ENCODE peak calls at places on chromosomes 13 and 19, in six cellular contexts. C, S, V, W, B and N are unnamed samples.
A peak's percentile ranks its signal among the peaks of the same experiment; 100 is the strongest.

GRCh38 chr13:93784191-93784590 is 557.6 kb downstream of the GPC6 start:
- DNase-seq in C (no peak), S (no peak), W (no peak), B (no peak), V (no peak), N (no peak)

GRCh38 chr13:110319774-110320509 is 12.9 kb downstream of the COL4A2 start:
- DNase-seq in V (peak; percentile 95), S (no peak), C (no peak), B (peak; percentile 79), W (no peak), N (no peak)

GRCh38 chr19:31838163-31838798 is 489.0 kb upstream of the TSHZ3 start:
- DNase-seq in W (no peak), B (no peak), S (no peak), V (peak; percentile 4), C (no peak), N (no peak)

GRCh38 chr19:13729859-13730258 is 34.5 kb upstream of the MRI1 start:
- DNase-seq in B (no peak), S (no peak), V (no peak), W (no peak), C (no peak), N (no peak)

GRCh38 chr19:51521357-51521756 is 10.1 kb downstream of the SIGLEC6 start:
- DNase-seq in W (no peak), V (no peak), S (no peak), B (no peak), C (no peak), N (no peak)

GRCh38 chr19:1999856-2000515 is 15.5 kb downstream of the BTBD2 start:
- DNase-seq in V (no peak), S (no peak), B (no peak), C (no peak), W (no peak), N (no peak)

GRCh38 chr13:112172641-112173171 is 105.8 kb downstream of the SOX1 start:
- DNase-seq in S (no peak), W (no peak), B (no peak), C (no peak), V (no peak), N (no peak)

GRCh38 chr13:40940841-40941240 is 78.3 kb downstream of the ELF1 start:
- DNase-seq in S (no peak), W (no peak), V (no peak), C (no peak), B (peak; percentile 29), N (no peak)

GRCh38 chr19:48600679-48601382 is 5.7 kb upstream of the SPACA4 start:
- DNase-seq in B (no peak), S (no peak), C (no peak), W (no peak), V (no peak), N (no peak)

GRCh38 chr13:24281188-24282008 is 28.0 kb upstream of the C1QTNF9 start:
- DNase-seq in C (no peak), B (no peak), W (no peak), V (no peak), S (no peak), N (no peak)

GRCh38 chr19:29631450-29631849 is 25.4 kb downstream of the POP4 start:
- DNase-seq in B (no peak), C (no peak), S (no peak), V (no peak), W (no peak), N (no peak)

GRCh38 chr19:58227964-58228583 is 640 bp upstream of the ZNF544 start:
- DNase-seq in C (no peak), V (peak; percentile 8), B (no peak), S (no peak), W (no peak), N (no peak)

GRCh38 chr19:3586124-3586626 is 897 bp downstream of the GIPC3 start:
- DNase-seq in C (peak; percentile 30), W (peak; percentile 59), B (no peak), S (peak; percentile 77), V (no peak), N (peak; percentile 44)
- TF ChIP-seq CTCF in C (peak; percentile 79), W (peak; percentile 65), B (peak; percentile 47), S (peak; percentile 62), V (peak; percentile 29), N (peak; percentile 62)

GRCh38 chr13:38970380-38971051 is 20.1 kb downstream of the STOML3 start:
- DNase-seq in C (no peak), B (no peak), S (no peak), V (no peak), W (no peak), N (no peak)
- TF ChIP-seq CTCF in C (no peak), B (no peak), S (no peak), V (no peak), W (no peak), N (no peak)

DNA sequence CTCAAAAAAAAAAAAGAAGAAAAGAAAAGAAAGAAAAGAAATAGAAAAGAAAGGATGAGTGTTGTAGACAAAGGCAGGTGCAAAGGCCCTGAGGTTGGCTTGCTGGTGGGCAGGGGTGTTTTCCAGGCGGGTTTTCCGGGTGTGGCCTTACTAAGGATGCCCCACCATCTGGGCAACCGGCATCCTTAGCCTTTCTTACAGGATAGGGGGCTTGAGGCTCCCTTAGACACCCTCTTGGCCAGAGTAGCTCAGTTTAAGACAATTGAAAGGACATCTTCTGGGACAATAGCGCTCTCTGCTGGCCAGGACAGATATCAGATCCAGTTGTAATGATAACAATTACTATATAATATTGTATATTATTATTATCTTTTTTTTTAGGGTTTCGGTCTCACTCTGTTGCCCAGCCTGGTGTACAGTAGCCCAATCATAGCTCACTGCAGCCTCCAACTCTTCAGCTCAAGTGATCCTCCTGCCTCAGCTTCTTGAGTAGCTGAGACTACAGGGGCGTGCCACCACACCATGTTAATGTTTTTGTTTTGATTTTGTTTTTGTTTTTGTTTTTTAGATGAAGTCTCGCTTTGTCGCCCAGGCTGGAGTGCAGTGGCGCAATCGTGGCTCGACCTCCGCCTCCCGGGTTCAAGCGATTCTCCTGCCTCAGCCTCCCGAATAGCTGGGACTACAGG is 1.4 kb upstream of the QTRT1 start:
- DNase-seq in V (peak; percentile 12), S (peak; percentile 79), C (peak; percentile 62), B (peak; percentile 76), W (peak; percentile 74), N (peak; percentile 61)
- TF ChIP-seq CTCF in V (peak; percentile 53), S (peak; percentile 46), C (peak; percentile 70), B (peak; percentile 61), W (peak; percentile 54), N (peak; percentile 75)

DNA sequence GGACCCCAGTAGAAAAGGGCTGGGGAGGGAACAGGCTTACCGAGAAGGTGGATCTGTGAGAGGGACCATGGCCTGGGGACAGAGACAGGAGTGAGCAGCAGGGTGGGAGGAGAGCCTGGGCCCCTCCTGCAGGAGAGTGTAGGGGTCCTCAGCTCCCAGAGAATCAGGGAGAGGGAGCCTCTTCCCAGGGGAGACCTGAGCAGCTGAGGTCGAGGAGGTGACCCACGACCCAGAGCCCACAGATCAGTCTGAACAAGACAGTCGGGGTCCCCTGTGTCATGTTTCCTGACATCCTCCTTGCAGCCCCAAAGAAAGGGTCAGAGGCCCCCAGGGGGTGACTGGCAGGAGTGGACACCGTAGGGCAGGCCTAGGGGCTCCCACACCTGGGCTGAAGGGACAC is 6.7 kb downstream of the CEACAM4 start:
- DNase-seq in S (no peak), B (no peak), C (no peak), V (no peak), W (no peak), N (no peak)
- TF ChIP-seq CTCF in S (no peak), B (no peak), C (no peak), V (no peak), W (no peak), N (no peak)